ENCODE peak calls at places on chromosomes 7 and 10, in seven cellular contexts. J is hepatocyte, C is psoas muscle, X is PC-3, W is tibial artery, H is GM23338, V is MM.1S. Y is an unnamed sample. For H3K36me3, the result is how much of the 10 kb centered on the place peaks cover.

GRCh38 chr10:129965418-129965793 is 1.3 kb upstream of the EBF3 start:
- DNase-seq in X (no peak), C (no peak), W (no peak), V (no peak), J (no peak), H (no peak), Y (no peak)

GRCh38 chr10:78396754-78397153 is 363.1 kb downstream of the RPS24 start:
- DNase-seq in W (no peak), V (no peak), J (no peak), X (no peak), H (no peak), C (no peak), Y (no peak)

GRCh38 chr10:44306762-44307161 is 78.1 kb downstream of the CXCL12 start:
- DNase-seq in H (peak), W (no peak), X (peak), C (no peak), J (no peak), V (no peak), Y (no peak)

GRCh38 chr10:2620827-2621521 is 446.4 kb upstream of the PFKP start:
- DNase-seq in W (no peak), C (no peak), V (no peak), H (peak), X (no peak), J (no peak), Y (no peak)

GRCh38 chr10:77834540-77834939 is 92.0 kb downstream of the DLG5 start:
- DNase-seq in C (no peak), H (no peak), J (no peak), V (no peak), W (no peak), X (no peak), Y (no peak)

GRCh38 chr7:50824882-50825281 is 42.2 kb upstream of the GRB10 start:
- DNase-seq in W (no peak), J (no peak), H (no peak), V (no peak), C (no peak), X (peak), Y (peak)

GRCh38 chr7:74544706-74545469 is 91.2 kb downstream of the GTF2IRD1 start:
- DNase-seq in W (no peak), C (no peak), J (peak), H (peak), X (peak), V (peak), Y (peak)

GRCh38 chr7:74449809-74450397 is 3.8 kb upstream of the GTF2IRD1 start:
- DNase-seq in V (peak), C (no peak), W (no peak), J (peak), X (peak), H (peak), Y (peak)

GRCh38 chr10:45673074-45673628 is 579 bp upstream of the ZFAND4 start:
- DNase-seq in W (no peak), C (no peak), H (peak), V (no peak), X (no peak), J (peak), Y (peak)

GRCh38 chr7:64873517-64873916 is 29.6 kb upstream of the ZNF273 start:
- DNase-seq in J (peak), V (no peak), C (no peak), H (no peak), W (no peak), X (no peak), Y (no peak)

GRCh38 chr10:103069453-103070331 is 123.4 kb downstream of the NT5C2 start:
- DNase-seq in W (peak), X (peak), H (peak), C (peak), J (peak), V (peak), Y (peak)

GRCh38 chr10:17616403-17617030 is 657 bp downstream of the HACD1 start:
- DNase-seq in C (peak), W (peak), V (no peak), X (peak), J (peak), H (peak), Y (peak)

GRCh38 chr10:5944389-5945202 is 32.7 kb downstream of the IL15RA start:
- DNase-seq in H (no peak), C (peak), J (peak), X (peak), W (peak), V (no peak), Y (peak)

GRCh38 chr7:144037414-144038096 is 11.2 kb upstream of the OR2A5 start:
- DNase-seq in C (no peak), X (no peak), J (no peak), H (no peak), W (no peak), V (no peak), Y (no peak)

GRCh38 chr7:108467391-108467790 is 11.2 kb upstream of the NRCAM start:
- DNase-seq in W (no peak), C (no peak), H (no peak), V (no peak), J (no peak), X (no peak), Y (no peak)

GRCh38 chr10:34186013-34186412 is 629.1 kb downstream of the PARD3 start:
- DNase-seq in J (no peak), X (no peak), W (no peak), C (no peak), V (no peak), H (peak), Y (no peak)

GRCh38 chr10:13335881-13336280 is 12.2 kb downstream of the SEPHS1 start:
- DNase-seq in W (no peak), V (no peak), H (no peak), X (no peak), J (no peak), C (no peak), Y (no peak)

GRCh38 chr10:29642996-29643395 is 8.2 kb upstream of the SVIL start:
- DNase-seq in X (no peak), C (no peak), J (no peak), H (no peak), V (no peak), W (no peak), Y (no peak)

GRCh38 chr7:51141451-51141971 is 175.1 kb downstream of the COBL start:
- DNase-seq in C (no peak), H (peak), J (peak), X (peak), V (peak), W (no peak), Y (peak)

GRCh38 chr10:126131338-126131737 is 235.0 kb downstream of the FANK1 start:
- DNase-seq in J (no peak), H (no peak), V (no peak), W (no peak), X (no peak), C (no peak), Y (no peak)

GRCh38 chr7:120876922-120877321 is 19.0 kb upstream of the TSPAN12 start:
- DNase-seq in J (no peak), W (no peak), H (no peak), V (no peak), X (peak), C (no peak), Y (peak)

GRCh38 chr10:130992802-130993523 is 318.6 kb downstream of the TCERG1L start:
- DNase-seq in W (no peak), J (no peak), X (no peak), H (no peak), V (no peak), C (no peak), Y (no peak)

GRCh38 chr7:116897661-116898060 is 35.3 kb downstream of the CAPZA2 start:
- DNase-seq in C (no peak), V (no peak), W (no peak), H (no peak), X (no peak), J (no peak), Y (no peak)

GRCh38 chr10:124523301-124523871 is 61.8 kb downstream of the LHPP start:
- DNase-seq in H (no peak), C (no peak), W (no peak), V (no peak), X (no peak), J (no peak), Y (no peak)

GRCh38 chr7:1152492-1152891 is 7.5 kb downstream of the ZFAND2A start:
- DNase-seq in H (no peak), C (no peak), V (no peak), J (no peak), W (no peak), X (no peak), Y (no peak)
- H3K36me3 ChIP-seq in H (under half), C (under half), V (under half), J (under half), W (half or more), X (under half), Y (under half)

GRCh38 chr10:128242641-128243040 is 116.4 kb upstream of the MKI67 start:
- DNase-seq in X (no peak), J (no peak), H (peak), C (no peak), V (no peak), W (no peak), Y (no peak)
- TF ChIP-seq CTCF in X (no peak), J (no peak), H (peak), C (no peak), V (no peak), W (no peak), Y (no peak)

GRCh38 chr10:22410846-22411245 is 65.5 kb downstream of the SPAG6 start:
- DNase-seq in J (no peak), H (no peak), X (no peak), V (no peak), W (no peak), C (no peak), Y (no peak)
- H3K36me3 ChIP-seq in J (under half), H (under half), X (under half), V (under half), W (under half), C (under half), Y (under half)

DNA sequence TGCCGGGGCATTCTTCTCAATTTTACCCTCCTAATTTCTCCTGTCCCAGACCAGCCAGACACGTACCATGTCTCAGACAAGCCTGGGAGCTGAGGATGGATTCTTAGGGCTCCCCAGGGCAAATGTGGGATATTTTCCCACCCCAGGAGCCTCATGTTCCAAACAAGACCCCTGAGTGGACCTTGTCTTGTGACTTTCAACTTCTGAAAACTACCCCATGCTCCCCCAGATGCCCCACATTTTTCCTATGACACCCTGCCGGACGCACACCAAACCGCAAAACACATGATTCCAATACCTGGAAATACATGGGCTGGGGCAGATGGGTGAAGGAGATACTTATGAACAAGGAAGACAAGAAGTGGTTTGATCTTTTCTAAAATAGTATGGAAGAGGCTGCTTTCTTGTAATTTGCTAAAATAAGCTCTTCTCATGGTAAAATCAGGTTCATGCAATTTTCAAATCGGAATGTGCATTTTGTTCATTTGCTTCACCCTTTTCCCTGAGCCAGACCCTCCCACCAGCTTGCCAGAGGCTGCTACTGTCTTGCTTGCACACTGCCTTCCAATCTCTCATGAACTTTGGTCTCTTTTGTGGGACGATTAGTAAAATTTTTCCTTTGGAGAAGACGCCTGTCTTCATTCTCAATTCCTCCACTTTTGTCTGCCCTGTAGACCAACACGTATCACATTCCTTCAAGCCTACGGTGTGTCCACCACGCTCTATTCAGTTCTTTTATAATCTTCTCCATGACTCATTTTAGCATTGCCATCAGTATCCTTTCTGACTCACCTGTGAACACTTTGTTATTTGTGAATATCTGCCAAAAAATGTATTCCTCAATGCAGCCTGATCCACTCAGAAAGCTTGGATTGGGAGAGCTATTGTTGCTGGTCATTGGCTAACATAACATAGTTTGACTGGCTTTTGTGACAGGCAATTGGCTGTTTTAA is 1.1 kb downstream of the GIMAP5 start:
- DNase-seq in W (no peak), C (no peak), H (no peak), X (peak), V (no peak), J (no peak), Y (peak)
- TF ChIP-seq CTCF in W (no peak), C (no peak), H (no peak), X (no peak), V (no peak), J (no peak), Y (no peak)

GRCh38 chr10:79465341-79465740 is 19.9 kb upstream of the ZCCHC24 start:
- DNase-seq in W (peak), X (no peak), J (no peak), H (no peak), V (no peak), C (no peak), Y (no peak)
- H3K36me3 ChIP-seq in W (under half), X (under half), J (under half), H (under half), V (under half), C (under half), Y (under half)

GRCh38 chr7:36390199-36391090 is 783 bp downstream of the ANLN start:
- DNase-seq in V (peak), C (peak), J (peak), W (peak), X (peak), H (peak), Y (peak)

GRCh38 chr7:36389371-36390198 is at the start of gene ANLN:
- DNase-seq in X (peak), W (peak), J (peak), C (peak), H (peak), V (peak), Y (peak)

GRCh38 chr7:36387437-36388345 is 2.0 kb upstream of the ANLN start:
- DNase-seq in V (no peak), W (no peak), X (peak), C (no peak), J (no peak), H (no peak), Y (peak)

GRCh38 chr7:36391436-36392198 is 2.0 kb downstream of the ANLN start:
- DNase-seq in V (peak), H (no peak), J (no peak), C (no peak), X (peak), W (no peak), Y (peak)

GRCh38 chr7:36388423-36388822 is 1.2 kb upstream of the ANLN start:
- DNase-seq in V (no peak), H (no peak), W (no peak), C (no peak), J (no peak), X (no peak), Y (peak)
- TF ChIP-seq CTCF in V (no peak), H (no peak), W (no peak), C (no peak), J (no peak), X (no peak), Y (no peak)